ENCODE peak calls at places on chromosomes 12 and 14, in nine cellular contexts. E, L, X, B, F, K, A, G and D are unnamed samples.

GRCh38 chr12:89247541-89247942 is 104.8 kb downstream of the DUSP6 start:
- DNase-seq in X (no peak), E (peak; percentile 68), B (no peak), F (peak; percentile 15), L (peak; percentile 50), G (peak; percentile 75), A (peak; percentile 53), K (no peak), D (no peak)

GRCh38 chr12:52990206-52990605 is 16.1 kb upstream of the EIF4B start:
- DNase-seq in B (no peak), G (no peak), L (no peak), E (no peak), K (no peak), X (no peak), A (peak; percentile 38), F (no peak), D (no peak)

GRCh38 chr12:76762556-76762955 is 1.4 kb upstream of the ZDHHC17 start:
- DNase-seq in A (no peak), E (peak; percentile 84), G (peak; percentile 96), X (no peak), L (no peak), K (peak; percentile 55), B (no peak), F (peak; percentile 89), D (no peak)

GRCh38 chr12:46110928-46111699 is 120.7 kb upstream of the SCAF11 start:
- DNase-seq in X (peak; percentile 39), A (peak; percentile 6), K (no peak), F (no peak), B (no peak), E (no peak), G (no peak), L (no peak), D (no peak)

GRCh38 chr14:59428581-59429012 is 36.6 kb downstream of the GPR135 start:
- DNase-seq in E (no peak), X (no peak), B (no peak), L (peak; percentile 54), F (no peak), K (no peak), A (peak; percentile 80), G (no peak), D (no peak)

GRCh38 chr14:88695873-88696272 is 96.9 kb downstream of the EML5 start:
- DNase-seq in A (peak; percentile 2), X (no peak), B (no peak), G (no peak), F (no peak), K (no peak), L (peak; percentile 23), E (no peak), D (no peak)

GRCh38 chr14:39492267-39492666 is 60.0 kb upstream of the FBXO33 start:
- DNase-seq in X (no peak), A (peak; percentile 74), B (no peak), L (peak; percentile 54), E (no peak), K (no peak), G (peak; percentile 63), F (no peak), D (no peak)

GRCh38 chr12:108972226-108972757 is 48.6 kb downstream of the SVOP start:
- DNase-seq in B (no peak), A (no peak), K (no peak), G (no peak), L (no peak), E (no peak), X (no peak), F (no peak), D (no peak)

GRCh38 chr14:85987292-85987691 is 457.3 kb downstream of the FLRT2 start:
- DNase-seq in K (no peak), B (no peak), L (no peak), A (no peak), X (no peak), G (peak; percentile 3), F (no peak), E (no peak), D (no peak)
- H3K9ac ChIP-seq in K (no peak overlapping the region), B (no peak overlapping the region), L (no peak overlapping the region), A (no peak overlapping the region), X (no peak overlapping the region), G (no peak overlapping the region), F (no peak overlapping the region), E (no peak overlapping the region), D (no peak overlapping the region)

GRCh38 chr12:27780612-27781408 is 774 bp upstream of the MANSC4 start:
- DNase-seq in G (peak; percentile 66), X (peak; percentile 55), E (peak; percentile 91), K (peak; percentile 14), A (peak; percentile 59), B (no peak), L (peak; percentile 93), F (peak; percentile 41), D (no peak)

GRCh38 chr12:27777141-27777540 is 2.9 kb upstream of the KLHL42 start:
- DNase-seq in F (no peak), G (no peak), L (no peak), K (no peak), A (no peak), B (no peak), X (no peak), E (no peak), D (no peak)

GRCh38 chr12:27779837-27780611 is at the start of the genes KLHL42 and MANSC4:
- DNase-seq in G (peak; percentile 87), K (peak; percentile 73), L (peak; percentile 72), X (peak; percentile 69), A (peak; percentile 76), E (peak; percentile 94), B (peak; percentile 92), F (peak; percentile 87), D (no peak)

GRCh38 chr12:27779416-27779815 is 617 bp upstream of the KLHL42 start:
- DNase-seq in G (peak; percentile 43), B (peak; percentile 43), A (peak; percentile 30), K (no peak), L (no peak), X (peak; percentile 8), F (peak; percentile 48), E (peak; percentile 74), D (no peak)

DNA sequence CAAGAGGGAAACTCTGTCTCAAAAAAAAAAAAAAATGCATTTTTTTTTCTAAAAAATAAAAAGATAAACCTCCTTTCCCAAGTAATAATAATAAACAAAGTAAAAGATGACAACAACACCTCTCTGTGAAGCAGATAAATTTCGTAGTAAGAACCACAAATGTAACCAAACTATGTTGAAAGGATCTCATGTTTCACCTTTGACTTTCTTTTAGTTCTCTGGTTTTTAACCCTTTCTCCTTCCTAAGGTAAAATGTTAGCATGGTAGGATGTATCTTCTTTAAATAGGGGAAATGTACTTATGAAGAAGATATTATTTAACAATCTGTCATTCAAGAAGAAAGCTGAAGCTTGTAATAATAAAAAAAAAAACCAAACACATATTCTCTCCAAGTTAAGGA is 1.8 kb upstream of the KLHL42 start:
- DNase-seq in F (no peak), K (no peak), L (no peak), E (no peak), G (no peak), X (no peak), B (no peak), A (no peak), D (no peak)
- H3K36me3 ChIP-seq in F (no peaks in the 10 kb centered on the region), K (no peaks in the 10 kb centered on the region), L (peaks cover 1% of the 10 kb centered on the region), E (peaks cover 8% of the 10 kb centered on the region), G (no peaks in the 10 kb centered on the region), X (no peaks in the 10 kb centered on the region), B (no peaks in the 10 kb centered on the region), A (no peaks in the 10 kb centered on the region), D (peaks cover 7% of the 10 kb centered on the region)

GRCh38 chr12:6849427-6849826 is 1.7 kb downstream of the CDCA3 start:
- DNase-seq in L (no peak), G (no peak), X (no peak), F (no peak), A (no peak), B (peak; percentile 26), E (no peak), K (no peak), D (no peak)

GRCh38 chr12:6850796-6851152 is 312 bp downstream of the CDCA3 start:
- DNase-seq in F (no peak), G (no peak), K (no peak), B (peak; percentile 88), L (no peak), X (no peak), E (no peak), A (no peak), D (no peak)

GRCh38 chr12:6851921-6852650 is at the start of gene USP5:
- DNase-seq in K (peak; percentile 99), G (peak; percentile 100), A (peak; percentile 100), B (peak; percentile 100), X (peak; percentile 99), F (peak; percentile 100), L (peak; percentile 98), E (peak; percentile 100), D (peak; percentile 97)

GRCh38 chr12:6851153-6851920 is at the start of gene CDCA3:
- DNase-seq in X (peak; percentile 99), E (peak; percentile 100), L (peak; percentile 96), F (peak; percentile 99), B (peak; percentile 97), A (peak; percentile 99), G (peak; percentile 100), K (peak; percentile 95), D (peak; percentile 97)

GRCh38 chr12:6849976-6850560 is 1.0 kb downstream of the CDCA3 start:
- DNase-seq in G (no peak), B (peak; percentile 59), X (no peak), L (no peak), F (no peak), E (no peak), A (no peak), K (no peak), D (no peak)
- H3K4me3 ChIP-seq in G (peak overlapping the region; percentile 79), B (no peak overlapping the region), X (peak overlapping the region; percentile 87), L (peak overlapping the region; percentile 86), F (peak overlapping the region; percentile 73), E (peak overlapping the region; percentile 92), A (no peak overlapping the region), K (peak overlapping the region; percentile 86), D (peak overlapping the region; percentile 82)

GRCh38 chr14:65866906-65867305 is 454.4 kb downstream of the FUT8 start:
- DNase-seq in A (no peak), L (no peak), E (no peak), B (no peak), G (no peak), K (no peak), F (no peak), X (no peak), D (no peak)

GRCh38 chr14:65866422-65866821 is 453.9 kb downstream of the FUT8 start:
- DNase-seq in X (no peak), F (no peak), B (no peak), G (no peak), A (no peak), L (no peak), K (no peak), E (no peak), D (no peak)

GRCh38 chr14:65864549-65864948 is 452.0 kb downstream of the FUT8 start:
- DNase-seq in K (no peak), A (no peak), L (no peak), B (no peak), E (no peak), F (no peak), X (no peak), G (no peak), D (peak; percentile 37)

GRCh38 chr14:65864993-65865392 is 452.5 kb downstream of the FUT8 start:
- DNase-seq in E (no peak), G (peak; percentile 39), L (no peak), B (no peak), X (no peak), F (no peak), K (no peak), A (no peak), D (no peak)

DNA sequence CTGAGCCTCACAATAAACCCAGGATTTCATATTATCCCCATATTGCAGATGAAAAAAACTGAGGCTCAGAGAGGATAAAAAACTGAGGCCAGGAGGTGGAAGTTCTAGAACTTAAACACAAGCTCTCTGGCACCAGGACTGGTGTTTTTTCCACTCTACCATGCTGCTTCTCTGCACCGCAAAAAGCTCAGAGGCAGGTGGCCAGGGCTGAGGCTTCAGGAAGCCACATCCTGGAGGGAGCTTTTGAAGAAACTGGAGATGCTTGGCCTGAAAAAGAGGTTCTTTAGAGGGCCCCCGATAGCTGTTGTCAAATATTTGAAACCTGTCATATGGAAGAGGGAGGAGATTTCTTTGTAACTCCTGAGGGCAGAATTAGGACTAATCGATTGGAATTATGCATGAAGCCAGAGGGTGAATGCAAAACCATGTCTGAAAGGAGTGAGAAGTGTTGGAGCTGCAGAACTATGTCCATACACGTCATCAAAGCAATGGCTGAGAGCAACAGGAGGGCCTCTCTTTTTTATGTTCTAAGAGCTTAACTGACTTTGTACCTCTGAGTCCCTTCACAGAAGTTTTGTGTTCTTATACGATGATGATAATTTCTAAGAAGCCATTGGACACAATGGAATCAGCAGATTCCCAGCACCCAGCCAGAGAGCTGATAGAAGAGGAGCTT is 448.6 kb downstream of the FUT8 start:
- DNase-seq in G (no peak), B (no peak), E (no peak), L (no peak), K (no peak), X (no peak), A (no peak), F (no peak), D (no peak)
- H3K9ac ChIP-seq in G (no peak overlapping the region), B (no peak overlapping the region), E (no peak overlapping the region), L (no peak overlapping the region), K (no peak overlapping the region), X (no peak overlapping the region), A (no peak overlapping the region), F (no peak overlapping the region), D (no peak overlapping the region)